ENCODE peak calls at places on chromosomes 2 and 18, in four cellular contexts. P is amniotic stem cell; I is stimulated activated CD4-positive, alpha-beta T cell treated with anti-CD3 and anti-CD28 coated beads, Interleukin-15, amount 100 ng/mL, for 1 hour; Q is left lung. F is an unnamed sample.

GRCh38 chr18:6557470-6558245 is 142.9 kb upstream of the L3MBTL4 start:
- DNase-seq in P (no peak), Q (no peak), I (no peak), F (no peak)

GRCh38 chr2:30144260-30144659 is 2.5 kb upstream of the YPEL5 start:
- DNase-seq in Q (no peak), P (no peak), I (no peak), F (no peak)

GRCh38 chr2:241103176-241103595 is 1.1 kb upstream of the MTERF4 start:
- DNase-seq in Q (no peak), P (no peak), I (no peak), F (no peak)

GRCh38 chr2:227881866-227882517 is 10.6 kb downstream of the DAW1 start:
- DNase-seq in Q (no peak), P (no peak), I (no peak), F (no peak)

GRCh38 chr2:46644690-46645385 is 165.5 kb downstream of the TMEM247 start:
- DNase-seq in P (no peak), Q (no peak), I (no peak), F (no peak)

GRCh38 chr2:159098815-159099455 is 130.5 kb downstream of the TANC1 start:
- DNase-seq in I (no peak), P (no peak), Q (no peak), F (no peak)

GRCh38 chr2:240132651-240132980 is 3.5 kb downstream of the COPS9 start:
- DNase-seq in P (no peak), Q (no peak), I (no peak), F (no peak)

GRCh38 chr2:30871980-30872789 is 64.9 kb upstream of the CAPN13 start:
- DNase-seq in P (no peak), I (no peak), Q (peak; percentile 67), F (no peak)

F was measured in RWPE2.